ENCODE peak calls at places on chromosomes 7 and 10, in eight cellular contexts. Z is GM06990, J is astrocyte of the spinal cord, R is BJ, S is fibroblast of mammary gland, V is fibroblast of the aortic adventitia, B is hepatocyte, E is mucosa of descending colon. A is an unnamed sample.
A peak's percentile ranks its signal among the peaks of the same experiment; 100 is the strongest.

GRCh38 chr10:54940418-54940817 is 139.4 kb upstream of the PCDH15 start:
- DNase-seq in Z (no peak), J (no peak), R (no peak), S (no peak), V (no peak), B (no peak), E (no peak), A (no peak)

GRCh38 chr10:47009215-47009838 is 98.1 kb downstream of the PTPN20 start:
- DNase-seq in Z (no peak), J (no peak), R (no peak), S (no peak), V (no peak), B (no peak), E (peak; percentile 76), A (no peak)

GRCh38 chr7:41093141-41093540 is 609.7 kb downstream of the INHBA start:
- DNase-seq in Z (no peak), J (no peak), R (no peak), S (no peak), V (no peak), B (no peak), E (no peak), A (no peak)

GRCh38 chr7:159083698-159084068 is 61.0 kb downstream of the VIPR2 start:
- DNase-seq in Z (no peak), J (no peak), R (no peak), S (no peak), V (no peak), B (no peak), E (no peak), A (no peak)

GRCh38 chr7:74252893-74253292 is 1.3 kb downstream of the RFC2 start:
- DNase-seq in Z (no peak), J (no peak), R (no peak), S (no peak), V (no peak), B (no peak), E (peak; percentile 61), A (no peak)

GRCh38 chr7:35365523-35365922 is 111.6 kb upstream of the TBX20 start:
- DNase-seq in Z (no peak), J (no peak), R (no peak), S (no peak), V (no peak), B (no peak), E (no peak), A (no peak)

GRCh38 chr10:93815304-93816091 is 57.8 kb downstream of the LGI1 start:
- DNase-seq in Z (no peak), J (peak; percentile 18), R (no peak), S (no peak), V (peak; percentile 30), B (peak; percentile 28), E (no peak), A (no peak)

GRCh38 chr7:127391591-127392181 is 822 bp downstream of the ZNF800 start:
- DNase-seq in Z (peak; percentile 75), J (peak; percentile 34), R (no peak), S (peak; percentile 21), V (peak; percentile 26), B (peak; percentile 64), E (peak; percentile 77), A (peak; percentile 63)

GRCh38 chr10:4134701-4135100 is 349.7 kb upstream of the KLF6 start:
- DNase-seq in Z (no peak), J (no peak), R (no peak), S (no peak), V (no peak), B (no peak), E (no peak), A (peak; percentile 49)

GRCh38 chr7:151853896-151854807 is 22.8 kb downstream of the PRKAG2 start:
- DNase-seq in Z (no peak), J (no peak), R (no peak), S (no peak), V (no peak), B (no peak), E (peak; percentile 11), A (peak; percentile 15)

GRCh38 chr10:102710604-102711003 is 3.6 kb downstream of the ARL3 start:
- DNase-seq in Z (peak; percentile 35), J (peak; percentile 80), R (peak; percentile 43), S (peak; percentile 63), V (peak; percentile 83), B (no peak), E (no peak), A (peak; percentile 81)

GRCh38 chr10:124593431-124593985 is 131.9 kb downstream of the LHPP start:
- DNase-seq in Z (no peak), J (no peak), R (no peak), S (no peak), V (no peak), B (no peak), E (peak; percentile 10), A (no peak)

GRCh38 chr10:18713077-18713476 is 53.8 kb downstream of the ARL5B start:
- DNase-seq in Z (no peak), J (peak; percentile 88), R (peak; percentile 84), S (peak; percentile 95), V (peak; percentile 88), B (peak; percentile 70), E (no peak), A (peak; percentile 33)

GRCh38 chr7:1246871-1247526 is 14.3 kb downstream of the UNCX start:
- DNase-seq in Z (no peak), J (no peak), R (no peak), S (no peak), V (no peak), B (no peak), E (no peak), A (no peak)

GRCh38 chr10:110845372-110845755 is 26.4 kb upstream of the PDCD4 start:
- DNase-seq in Z (no peak), J (no peak), R (no peak), S (no peak), V (no peak), B (no peak), E (no peak), A (no peak)

GRCh38 chr10:35079763-35080162 is 10.4 kb downstream of the CUL2 start:
- DNase-seq in Z (no peak), J (peak; percentile 66), R (peak; percentile 52), S (peak; percentile 85), V (peak; percentile 71), B (peak; percentile 5), E (no peak), A (peak; percentile 78)

GRCh38 chr10:26213157-26213780 is 3.3 kb upstream of the GAD2 start:
- DNase-seq in Z (no peak), J (no peak), R (no peak), S (no peak), V (no peak), B (no peak), E (no peak), A (no peak)

GRCh38 chr10:92419740-92420553 is 129.0 kb downstream of the MARCHF5 start:
- DNase-seq in Z (no peak), J (peak; percentile 52), R (no peak), S (peak; percentile 40), V (peak; percentile 30), B (peak; percentile 42), E (peak; percentile 53), A (peak; percentile 80)
- H3K4me3 ChIP-seq in Z (no peak overlapping the region), J (peak overlapping the region; percentile 31), R (no peak overlapping the region), S (peak overlapping the region; percentile 20), V (no peak overlapping the region), B (peak overlapping the region; percentile 23), E (no peak overlapping the region), A (peak overlapping the region; percentile 41)

GRCh38 chr7:139845443-139845805 is 16.4 kb downstream of the TBXAS1 start:
- DNase-seq in Z (no peak), J (no peak), R (no peak), S (no peak), V (no peak), B (no peak), E (no peak), A (no peak)

GRCh38 chr7:139846297-139846696 is 17.2 kb downstream of the TBXAS1 start:
- DNase-seq in Z (no peak), J (no peak), R (no peak), S (no peak), V (no peak), B (no peak), E (no peak), A (no peak)

GRCh38 chr7:139850906-139851305 is 21.8 kb downstream of the TBXAS1 start:
- DNase-seq in Z (no peak), J (no peak), R (no peak), S (no peak), V (peak; percentile 30), B (no peak), E (no peak), A (no peak)

GRCh38 chr7:139844779-139845442 is 15.8 kb downstream of the TBXAS1 start:
- DNase-seq in Z (no peak), J (no peak), R (no peak), S (no peak), V (no peak), B (peak; percentile 28), E (no peak), A (no peak)

DNA sequence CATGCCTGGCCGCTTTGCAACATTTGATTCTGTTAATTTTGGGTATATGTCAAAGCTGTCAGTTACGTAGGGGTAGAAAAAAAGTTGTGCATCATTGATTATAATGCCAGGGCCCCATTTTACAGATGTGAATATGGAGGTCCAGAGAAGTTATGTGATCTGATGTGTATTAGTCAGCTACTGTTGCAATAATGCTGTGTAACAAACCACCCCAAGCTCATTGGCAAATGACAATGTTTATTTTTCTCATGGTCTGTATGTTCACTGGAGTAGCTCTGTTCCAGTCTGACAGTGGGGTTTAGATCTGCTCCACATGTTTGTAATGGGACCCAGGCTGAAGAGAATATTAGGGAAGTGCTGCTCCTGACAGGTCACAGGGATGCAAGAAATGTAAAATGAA is 19.2 kb downstream of the TBXAS1 start:
- DNase-seq in Z (no peak), J (no peak), R (no peak), S (no peak), V (no peak), B (no peak), E (no peak), A (no peak)
- TF ChIP-seq CTCF in Z (no peak), J (no peak), R (no peak), S (no peak), V (no peak), B (no peak), E (no peak), A (no peak)

GRCh38 chr10:23155166-23155565 is 36.9 kb upstream of the PTF1A start:
- DNase-seq in Z (no peak), J (no peak), R (no peak), S (peak; percentile 34), V (peak; percentile 4), B (no peak), E (no peak), A (no peak)

GRCh38 chr10:23157691-23158369 is 34.3 kb upstream of the PTF1A start:
- DNase-seq in Z (no peak), J (peak; percentile 45), R (no peak), S (peak; percentile 57), V (peak; percentile 43), B (peak; percentile 56), E (no peak), A (peak; percentile 24)

GRCh38 chr10:23156447-23157150 is 35.5 kb upstream of the PTF1A start:
- DNase-seq in Z (no peak), J (no peak), R (no peak), S (no peak), V (no peak), B (no peak), E (no peak), A (no peak)

GRCh38 chr10:23157239-23157661 is 34.9 kb upstream of the PTF1A start:
- DNase-seq in Z (peak; percentile 37), J (no peak), R (no peak), S (no peak), V (no peak), B (no peak), E (no peak), A (no peak)

GRCh38 chr10:23158370-23158769 is 33.7 kb upstream of the PTF1A start:
- DNase-seq in Z (no peak), J (peak; percentile 55), R (no peak), S (peak; percentile 67), V (peak; percentile 71), B (peak; percentile 80), E (no peak), A (peak; percentile 32)
- H3K4me3 ChIP-seq in Z (peak overlapping the region; percentile 3), J (no peak overlapping the region), R (no peak overlapping the region), S (no peak overlapping the region), V (no peak overlapping the region), B (no peak overlapping the region), E (no peak overlapping the region), A (no peak overlapping the region)

GRCh38 chr7:132503415-132503814 is 72.9 kb downstream of the PLXNA4 start:
- DNase-seq in Z (no peak), J (no peak), R (no peak), S (no peak), V (no peak), B (no peak), E (no peak), A (no peak)
- TF ChIP-seq CTCF in Z (peak; percentile 33), J (no peak), R (no peak), S (no peak), V (no peak), B (no peak), E (no peak), A (no peak)

A was measured in foreskin fibroblast.